ENCODE peak calls at places on chromosomes 12 and 14, in six cellular contexts. One of them, this sample, is unnamed. For H3K27me3, the result is how much of the 10 kb centered on the place peaks cover.

GRCh38 chr12:14443531-14443930 is 78.0 kb downstream of the ATF7IP start:
- DNase-seq in IMR-90: peak
- DNase-seq in mesendoderm: no peak
- DNase-seq in mesenchymal stem cell: peak
- DNase-seq in trophoblast cell: no peak
- DNase-seq in H1: no peak
- DNase-seq in this sample: no peak

GRCh38 chr14:90613997-90614396 is 202.2 kb downstream of the TTC7B start:
- DNase-seq in IMR-90: no peak
- DNase-seq in mesendoderm: no peak
- DNase-seq in mesenchymal stem cell: no peak
- DNase-seq in trophoblast cell: no peak
- DNase-seq in H1: no peak
- DNase-seq in this sample: no peak

GRCh38 chr12:22173154-22173553 is 127.1 kb downstream of the CMAS start:
- DNase-seq in IMR-90: no peak
- DNase-seq in mesendoderm: no peak
- DNase-seq in mesenchymal stem cell: no peak
- DNase-seq in trophoblast cell: no peak
- DNase-seq in H1: no peak
- DNase-seq in this sample: no peak

GRCh38 chr12:56931474-56931978 is 2.7 kb downstream of the SDR9C7 start:
- DNase-seq in IMR-90: peak
- DNase-seq in mesendoderm: peak
- DNase-seq in mesenchymal stem cell: peak
- DNase-seq in trophoblast cell: no peak
- DNase-seq in H1: no peak
- DNase-seq in this sample: no peak

GRCh38 chr12:86158956-86159355 is 97.2 kb downstream of the MGAT4C start:
- DNase-seq in IMR-90: peak
- DNase-seq in mesendoderm: no peak
- DNase-seq in mesenchymal stem cell: no peak
- DNase-seq in trophoblast cell: no peak
- DNase-seq in H1: no peak
- DNase-seq in this sample: no peak

GRCh38 chr12:15322164-15323054 is at the start of gene PTPRO:
- DNase-seq in IMR-90: no peak
- DNase-seq in mesendoderm: peak
- DNase-seq in mesenchymal stem cell: no peak
- DNase-seq in trophoblast cell: no peak
- DNase-seq in H1: peak
- DNase-seq in this sample: peak

GRCh38 chr12:67468549-67469245 is 179.8 kb upstream of the DYRK2 start:
- DNase-seq in IMR-90: no peak
- DNase-seq in mesendoderm: no peak
- DNase-seq in mesenchymal stem cell: no peak
- DNase-seq in trophoblast cell: no peak
- DNase-seq in H1: no peak
- DNase-seq in this sample: no peak

GRCh38 chr12:125376422-125376821 is 311.2 kb downstream of the AACS start:
- DNase-seq in IMR-90: no peak
- DNase-seq in mesendoderm: no peak
- DNase-seq in mesenchymal stem cell: no peak
- DNase-seq in trophoblast cell: no peak
- DNase-seq in H1: no peak
- DNase-seq in this sample: no peak

GRCh38 chr14:75339059-75339458 is 60.4 kb downstream of the FOS start:
- DNase-seq in IMR-90: peak
- DNase-seq in mesendoderm: peak
- DNase-seq in mesenchymal stem cell: peak
- DNase-seq in trophoblast cell: peak
- DNase-seq in H1: no peak
- DNase-seq in this sample: no peak

GRCh38 chr14:105144666-105145380 is 23.8 kb downstream of the JAG2 start:
- DNase-seq in IMR-90: no peak
- DNase-seq in mesendoderm: no peak
- DNase-seq in mesenchymal stem cell: no peak
- DNase-seq in trophoblast cell: no peak
- DNase-seq in H1: no peak
- DNase-seq in this sample: no peak

GRCh38 chr14:34722723-34723545 is 8.5 kb upstream of the CFL2 start:
- DNase-seq in IMR-90: peak
- DNase-seq in mesendoderm: peak
- DNase-seq in mesenchymal stem cell: peak
- DNase-seq in trophoblast cell: peak
- DNase-seq in H1: no peak
- DNase-seq in this sample: peak

GRCh38 chr14:28767239-28767850 is 758 bp downstream of the FOXG1 start:
- DNase-seq in IMR-90: no peak
- DNase-seq in mesendoderm: no peak
- DNase-seq in mesenchymal stem cell: no peak
- DNase-seq in trophoblast cell: no peak
- DNase-seq in H1: no peak
- DNase-seq in this sample: no peak

GRCh38 chr12:25386823-25387134 is 136.1 kb upstream of the KRAS start:
- DNase-seq in IMR-90: no peak
- DNase-seq in mesendoderm: no peak
- DNase-seq in mesenchymal stem cell: no peak
- DNase-seq in trophoblast cell: no peak
- DNase-seq in H1: no peak
- DNase-seq in this sample: no peak

GRCh38 chr12:104695453-104696148 is 238.9 kb downstream of the CHST11 start:
- DNase-seq in IMR-90: peak
- DNase-seq in mesendoderm: no peak
- DNase-seq in mesenchymal stem cell: peak
- DNase-seq in trophoblast cell: peak
- DNase-seq in H1: no peak
- DNase-seq in this sample: no peak

GRCh38 chr12:119994892-119995658 is 6.0 kb downstream of the BICDL1 start:
- DNase-seq in IMR-90: no peak
- DNase-seq in mesendoderm: no peak
- DNase-seq in mesenchymal stem cell: no peak
- DNase-seq in trophoblast cell: no peak
- DNase-seq in H1: no peak
- DNase-seq in this sample: no peak

GRCh38 chr14:67618617-67619063 is 1.1 kb upstream of the ARG2 start:
- DNase-seq in IMR-90: peak
- DNase-seq in mesendoderm: peak
- DNase-seq in mesenchymal stem cell: peak
- DNase-seq in trophoblast cell: peak
- DNase-seq in H1: no peak
- DNase-seq in this sample: peak

DNA sequence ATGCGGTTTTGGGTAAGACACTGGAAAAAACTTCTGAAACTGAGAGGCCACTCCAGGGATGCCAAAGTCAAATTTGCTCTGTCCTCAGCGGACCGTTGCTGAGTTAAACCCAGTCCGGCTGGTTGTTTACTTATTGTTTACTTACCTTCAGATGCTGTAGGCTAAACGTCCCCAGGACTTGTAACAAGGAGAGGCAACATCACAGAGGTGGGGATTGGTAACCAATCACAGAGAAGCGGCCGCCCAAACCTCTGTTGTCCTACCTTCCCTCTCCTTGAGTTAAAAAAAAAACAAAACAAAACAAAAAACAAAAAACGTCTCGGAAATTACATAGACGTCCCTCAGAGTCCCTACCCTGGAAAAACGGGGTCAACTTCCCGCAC is 380 bp downstream of the ANO2 start:
- DNase-seq in IMR-90: no peak
- DNase-seq in mesendoderm: peak
- DNase-seq in mesenchymal stem cell: no peak
- DNase-seq in trophoblast cell: peak
- DNase-seq in H1: no peak
- DNase-seq in this sample: no peak
- H3K4me3 ChIP-seq in IMR-90: peak
- H3K4me3 ChIP-seq in mesendoderm: peak
- H3K4me3 ChIP-seq in mesenchymal stem cell: peak
- H3K4me3 ChIP-seq in trophoblast cell: peak
- H3K4me3 ChIP-seq in H1: peak
- H3K4me3 ChIP-seq in this sample: peak

GRCh38 chr12:66232258-66232657 is 43.2 kb downstream of the IRAK3 start:
- DNase-seq in IMR-90: no peak
- DNase-seq in mesendoderm: no peak
- DNase-seq in mesenchymal stem cell: no peak
- DNase-seq in trophoblast cell: no peak
- DNase-seq in H1: no peak
- DNase-seq in this sample: no peak
- H3K27me3 ChIP-seq in IMR-90: under half
- H3K27me3 ChIP-seq in mesendoderm: under half
- H3K27me3 ChIP-seq in mesenchymal stem cell: under half
- H3K27me3 ChIP-seq in trophoblast cell: under half
- H3K27me3 ChIP-seq in H1: under half
- H3K27me3 ChIP-seq in this sample: under half

GRCh38 chr12:52909256-52909655 is 4.4 kb upstream of the KRT8 start:
- DNase-seq in IMR-90: no peak
- DNase-seq in mesendoderm: no peak
- DNase-seq in mesenchymal stem cell: no peak
- DNase-seq in trophoblast cell: no peak
- DNase-seq in H1: no peak
- DNase-seq in this sample: no peak

GRCh38 chr12:52906049-52906645 is 1.3 kb upstream of the KRT8 start:
- DNase-seq in IMR-90: no peak
- DNase-seq in mesendoderm: no peak
- DNase-seq in mesenchymal stem cell: no peak
- DNase-seq in trophoblast cell: no peak
- DNase-seq in H1: no peak
- DNase-seq in this sample: no peak

GRCh38 chr12:52909796-52910195 is 4.9 kb upstream of the KRT8 start:
- DNase-seq in IMR-90: no peak
- DNase-seq in mesendoderm: no peak
- DNase-seq in mesenchymal stem cell: no peak
- DNase-seq in trophoblast cell: no peak
- DNase-seq in H1: no peak
- DNase-seq in this sample: no peak

GRCh38 chr12:52910248-52910883 is 5.5 kb upstream of the KRT8 start:
- DNase-seq in IMR-90: no peak
- DNase-seq in mesendoderm: no peak
- DNase-seq in mesenchymal stem cell: no peak
- DNase-seq in trophoblast cell: no peak
- DNase-seq in H1: no peak
- DNase-seq in this sample: no peak

DNA sequence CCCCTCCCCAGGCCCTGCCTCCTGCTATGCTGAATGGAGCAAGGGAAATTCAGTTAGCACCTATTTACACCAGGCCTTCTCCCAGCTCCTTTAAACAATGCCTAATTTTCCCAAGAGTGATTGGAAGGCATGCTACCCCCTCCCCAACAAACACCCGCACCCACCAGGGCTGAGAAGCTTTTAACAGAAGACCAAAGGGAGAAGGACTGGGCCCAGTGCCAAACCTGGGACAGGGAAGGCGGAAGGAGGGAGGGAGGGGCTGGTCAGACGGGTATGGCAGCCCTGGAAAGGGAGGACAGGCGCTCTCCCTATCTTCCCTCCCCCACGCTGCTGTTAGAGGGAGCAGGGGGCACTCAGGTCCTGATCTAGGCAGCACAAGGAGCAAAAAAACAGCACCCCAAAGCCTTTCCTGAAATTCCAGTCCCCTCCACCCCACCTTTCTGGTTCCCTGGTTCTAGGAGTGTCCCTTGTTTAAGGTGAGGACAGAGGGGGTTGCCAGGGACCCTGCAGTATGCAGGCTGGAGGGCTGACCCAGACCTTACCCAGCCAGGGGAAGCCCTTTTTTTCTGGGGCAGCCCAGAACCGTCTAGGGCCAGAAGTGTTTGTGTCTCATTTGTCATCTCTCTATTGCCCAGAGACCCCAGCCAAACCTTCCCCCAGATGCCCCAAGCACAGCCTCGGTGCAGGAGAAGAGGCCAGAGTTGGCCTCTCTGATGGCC is 2.4 kb upstream of the KRT8 start:
- DNase-seq in IMR-90: no peak
- DNase-seq in mesendoderm: peak
- DNase-seq in mesenchymal stem cell: peak
- DNase-seq in trophoblast cell: peak
- DNase-seq in H1: no peak
- DNase-seq in this sample: no peak
- H3K4ac ChIP-seq in IMR-90: peak
- H3K4ac ChIP-seq in mesendoderm: peak
- H3K4ac ChIP-seq in mesenchymal stem cell: peak
- H3K4ac ChIP-seq in trophoblast cell: peak
- H3K4ac ChIP-seq in H1: peak
- H3K4ac ChIP-seq in this sample: no peak

GRCh38 chr14:49584058-49584457 is 2.1 kb downstream of the RPS29 start:
- DNase-seq in IMR-90: no peak
- DNase-seq in mesendoderm: no peak
- DNase-seq in mesenchymal stem cell: no peak
- DNase-seq in trophoblast cell: no peak
- DNase-seq in H1: no peak
- DNase-seq in this sample: no peak
- H3K4me3 ChIP-seq in IMR-90: peak
- H3K4me3 ChIP-seq in mesendoderm: peak
- H3K4me3 ChIP-seq in mesenchymal stem cell: peak
- H3K4me3 ChIP-seq in trophoblast cell: peak
- H3K4me3 ChIP-seq in H1: peak
- H3K4me3 ChIP-seq in this sample: no peak

GRCh38 chr14:71932229-71932951 is at the start of gene RGS6:
- DNase-seq in IMR-90: no peak
- DNase-seq in mesendoderm: peak
- DNase-seq in mesenchymal stem cell: no peak
- DNase-seq in trophoblast cell: peak
- DNase-seq in H1: peak
- DNase-seq in this sample: peak
- H3K27me3 ChIP-seq in IMR-90: under half
- H3K27me3 ChIP-seq in mesendoderm: under half
- H3K27me3 ChIP-seq in mesenchymal stem cell: under half
- H3K27me3 ChIP-seq in trophoblast cell: under half
- H3K27me3 ChIP-seq in H1: under half
- H3K27me3 ChIP-seq in this sample: under half

DNA sequence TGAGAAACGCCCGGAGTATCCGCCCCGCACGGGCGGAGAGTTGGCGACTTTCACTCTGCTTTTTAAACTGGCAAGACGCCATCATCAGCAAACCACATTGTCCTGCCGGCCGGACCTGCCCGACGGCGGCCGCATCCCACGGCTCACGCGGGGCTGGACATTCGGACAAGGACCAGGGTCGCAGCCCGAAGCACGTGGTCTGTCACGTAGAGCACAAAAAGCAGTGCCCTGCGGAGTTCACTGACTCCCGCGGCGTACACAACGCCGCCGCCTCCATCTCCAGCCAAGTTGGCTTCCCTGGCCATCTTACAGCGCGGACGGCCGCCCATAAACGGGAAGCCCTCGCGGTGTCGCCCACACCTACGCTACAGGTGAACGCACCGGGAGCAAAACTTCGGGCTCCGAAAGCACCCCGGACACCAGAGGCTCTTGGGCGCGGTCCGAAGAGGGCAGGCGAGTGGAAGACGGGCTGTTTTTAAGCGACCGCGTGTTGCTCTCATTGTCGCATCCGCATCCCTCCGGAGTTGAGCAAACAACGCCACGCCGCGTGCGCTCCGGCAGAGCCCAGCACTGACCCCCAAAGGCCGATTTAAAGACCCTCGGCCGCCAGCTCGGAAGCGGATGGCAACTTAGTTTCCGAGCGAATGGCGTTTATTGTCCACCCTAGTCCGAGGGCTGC is 966 bp downstream of the SINHCAF start:
- DNase-seq in IMR-90: peak
- DNase-seq in mesendoderm: peak
- DNase-seq in mesenchymal stem cell: peak
- DNase-seq in trophoblast cell: peak
- DNase-seq in H1: no peak
- DNase-seq in this sample: peak
- H3K4ac ChIP-seq in IMR-90: peak
- H3K4ac ChIP-seq in mesendoderm: peak
- H3K4ac ChIP-seq in mesenchymal stem cell: peak
- H3K4ac ChIP-seq in trophoblast cell: peak
- H3K4ac ChIP-seq in H1: peak
- H3K4ac ChIP-seq in this sample: peak

GRCh38 chr12:108690191-108690518 is 41.2 kb downstream of the CORO1C start:
- DNase-seq in IMR-90: no peak
- DNase-seq in mesendoderm: no peak
- DNase-seq in mesenchymal stem cell: no peak
- DNase-seq in trophoblast cell: no peak
- DNase-seq in H1: no peak
- DNase-seq in this sample: no peak
- H3K4me3 ChIP-seq in IMR-90: no peak
- H3K4me3 ChIP-seq in mesendoderm: no peak
- H3K4me3 ChIP-seq in mesenchymal stem cell: peak
- H3K4me3 ChIP-seq in trophoblast cell: no peak
- H3K4me3 ChIP-seq in H1: no peak
- H3K4me3 ChIP-seq in this sample: no peak